ENCODE peak calls at places on chromosome 9, in seven cellular contexts. I is IMR-90, Q is H9, D is neuronal stem cell, R is H1, N is trophoblast cell, P is mesenchymal stem cell. H is an unnamed sample.

GRCh38 chr9:34047864-34048729 is 590 bp downstream of the UBAP2 start:
- DNase-seq in Q (peak), I (no peak), N (peak), D (peak), P (no peak), R (no peak), H (peak)

GRCh38 chr9:75239176-75239575 is 150.9 kb downstream of the OSTF1 start:
- DNase-seq in R (no peak), N (peak), D (no peak), I (peak), Q (no peak), P (peak), H (no peak)

GRCh38 chr9:134381671-134382505 is 55.6 kb downstream of the RXRA start:
- DNase-seq in I (no peak), R (no peak), N (no peak), Q (no peak), P (no peak), D (no peak), H (no peak)

GRCh38 chr9:117783828-117784227 is 79.6 kb downstream of the TLR4 start:
- DNase-seq in D (no peak), I (no peak), P (no peak), Q (no peak), R (no peak), N (peak), H (no peak)

GRCh38 chr9:94639996-94640376 is 668 bp upstream of the FBP1 start:
- DNase-seq in D (no peak), P (no peak), N (peak), I (no peak), R (peak), Q (peak), H (peak)

GRCh38 chr9:120221844-120222243 is 358.1 kb downstream of the CDK5RAP2 start:
- DNase-seq in N (no peak), R (no peak), Q (peak), I (no peak), P (no peak), D (no peak), H (peak)

GRCh38 chr9:137280478-137281344 is 3.2 kb downstream of the TOR4A start:
- DNase-seq in N (peak), P (peak), D (no peak), R (no peak), I (no peak), Q (peak), H (peak)

GRCh38 chr9:738209-738915 is 103.1 kb upstream of the DMRT1 start:
- DNase-seq in D (no peak), N (peak), Q (no peak), R (no peak), P (peak), I (peak), H (no peak)

GRCh38 chr9:94250456-94250855 is 8.6 kb upstream of the ZNF169 start:
- DNase-seq in P (no peak), D (no peak), R (no peak), N (peak), I (no peak), Q (no peak), H (peak)

GRCh38 chr9:36319806-36320205 is 61.6 kb upstream of the GNE start:
- DNase-seq in N (peak), D (no peak), P (no peak), Q (no peak), R (no peak), I (no peak), H (no peak)

GRCh38 chr9:74824654-74825053 is 63.1 kb downstream of the TRPM6 start:
- DNase-seq in N (peak), Q (no peak), I (no peak), P (peak), R (no peak), D (no peak), H (no peak)

GRCh38 chr9:70192707-70193106 is 66.1 kb upstream of the SMC5 start:
- DNase-seq in Q (no peak), I (no peak), R (no peak), D (no peak), P (no peak), N (peak), H (no peak)

GRCh38 chr9:81874926-81875325 is 53.3 kb upstream of the SPATA31D4 start:
- DNase-seq in D (no peak), R (no peak), I (peak), P (peak), N (no peak), Q (no peak), H (no peak)

GRCh38 chr9:703392-703791 is 138.1 kb upstream of the DMRT1 start:
- DNase-seq in P (no peak), I (peak), Q (no peak), N (peak), D (no peak), R (no peak), H (no peak)

GRCh38 chr9:125747053-125747764 is at the start of gene PBX3:
- DNase-seq in D (peak), I (no peak), Q (no peak), R (no peak), N (peak), P (peak), H (peak)

GRCh38 chr9:72930828-72931227 is 22.0 kb downstream of the ALDH1A1 start:
- DNase-seq in N (peak), Q (peak), P (no peak), R (no peak), D (no peak), I (no peak), H (peak)

GRCh38 chr9:101671567-101671966 is 66.9 kb downstream of the GRIN3A start:
- DNase-seq in D (no peak), N (no peak), I (no peak), R (no peak), Q (no peak), P (no peak), H (peak)

GRCh38 chr9:532707-533106 is 308.8 kb upstream of the DMRT1 start:
- DNase-seq in I (no peak), Q (no peak), N (no peak), R (no peak), D (no peak), P (no peak), H (no peak)

GRCh38 chr9:121840838-121841760 is 189.7 kb downstream of the DAB2IP start:
- DNase-seq in R (no peak), I (no peak), N (no peak), D (no peak), P (peak), Q (no peak), H (no peak)

GRCh38 chr9:8622222-8622802 is 822.7 kb upstream of the DMAC1 start:
- DNase-seq in Q (no peak), I (no peak), D (no peak), N (no peak), R (no peak), P (no peak), H (no peak)

GRCh38 chr9:95770653-95771131 is 104.8 kb upstream of the ERCC6L2 start:
- DNase-seq in Q (no peak), I (no peak), P (no peak), R (peak), D (peak), N (peak), H (peak)
- H3K27ac ChIP-seq in Q (no peak), I (no peak), P (no peak), R (no peak), D (no peak), N (peak), H (no peak)

GRCh38 chr9:15498246-15499018 is 12.3 kb downstream of the PSIP1 start:
- DNase-seq in R (no peak), N (peak), I (peak), D (no peak), Q (no peak), P (no peak), H (no peak)

GRCh38 chr9:15501803-15502202 is 9.0 kb downstream of the PSIP1 start:
- DNase-seq in D (no peak), N (no peak), Q (no peak), I (no peak), P (no peak), R (no peak), H (no peak)

GRCh38 chr9:15501179-15501578 is 9.6 kb downstream of the PSIP1 start:
- DNase-seq in Q (no peak), I (no peak), N (no peak), P (peak), D (no peak), R (no peak), H (no peak)

GRCh38 chr9:15499108-15499507 is 11.7 kb downstream of the PSIP1 start:
- DNase-seq in N (peak), Q (no peak), D (no peak), R (no peak), P (no peak), I (no peak), H (no peak)
- H2AK5ac ChIP-seq in N (no peak), Q (no peak), D (no peak), R (no peak), P (no peak), I (no peak), H (no peak)

GRCh38 chr9:68473790-68474189 is 66.9 kb downstream of the TMEM252 start:
- DNase-seq in P (no peak), I (no peak), D (no peak), N (no peak), R (no peak), Q (no peak), H (no peak)
- H3K27ac ChIP-seq in P (no peak), I (no peak), D (no peak), N (no peak), R (no peak), Q (no peak), H (no peak)

DNA sequence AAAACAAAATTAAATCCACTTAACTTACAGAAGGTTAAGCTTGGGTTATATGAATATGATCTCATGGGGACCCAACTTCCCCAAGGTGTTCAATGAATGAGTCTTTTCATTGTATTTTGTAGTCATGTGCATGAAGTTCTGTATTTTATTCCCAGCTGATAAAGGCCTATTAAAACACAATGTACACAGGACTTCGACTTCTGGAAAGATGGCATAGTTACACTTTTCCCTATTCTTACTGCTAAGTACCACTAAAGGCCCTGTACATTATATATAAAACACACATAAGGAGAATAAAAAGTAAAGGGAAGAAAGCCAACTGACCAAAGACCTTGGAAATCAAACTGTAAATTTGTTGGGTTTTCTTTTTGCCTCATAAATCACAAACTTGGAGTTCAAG is 222.4 kb downstream of the SAXO1 start:
- DNase-seq in I (no peak), P (no peak), Q (no peak), D (no peak), R (no peak), N (no peak), H (no peak)
- H2AK5ac ChIP-seq in I (no peak), P (no peak), Q (no peak), D (no peak), R (no peak), N (no peak), H (no peak)